ENCODE peak calls at places on chromosome 22, in five cellular contexts. One of them, this sample, is unnamed.

GRCh38 chr22:47367107-47367690 is 604.7 kb downstream of the TBC1D22A start:
- DNase-seq in ACHN: no peak
- DNase-seq in Caki2: no peak
- DNase-seq in RCC 7860: no peak
- DNase-seq in H9: peak
- DNase-seq in this sample: no peak

GRCh38 chr22:23289851-23290724 is 109.8 kb downstream of the BCR start:
- DNase-seq in ACHN: peak
- DNase-seq in Caki2: peak
- DNase-seq in RCC 7860: peak
- DNase-seq in H9: peak
- DNase-seq in this sample: no peak

GRCh38 chr22:43293661-43294392 is 49.3 kb downstream of the SCUBE1 start:
- DNase-seq in ACHN: no peak
- DNase-seq in Caki2: peak
- DNase-seq in RCC 7860: no peak
- DNase-seq in H9: no peak
- DNase-seq in this sample: no peak

GRCh38 chr22:31160328-31160978 is 471 bp downstream of the RNF185 start:
- DNase-seq in ACHN: peak
- DNase-seq in Caki2: peak
- DNase-seq in RCC 7860: no peak
- DNase-seq in H9: no peak
- DNase-seq in this sample: no peak

GRCh38 chr22:20523118-20523983 is 15.9 kb downstream of the MED15 start:
- DNase-seq in ACHN: no peak
- DNase-seq in Caki2: no peak
- DNase-seq in RCC 7860: peak
- DNase-seq in H9: no peak
- DNase-seq in this sample: no peak

GRCh38 chr22:37951305-37951704 is 2.1 kb downstream of the C22orf23 start:
- DNase-seq in ACHN: no peak
- DNase-seq in Caki2: no peak
- DNase-seq in RCC 7860: no peak
- DNase-seq in H9: peak
- DNase-seq in this sample: no peak

GRCh38 chr22:22883090-22883727 is 4.4 kb upstream of the IGLL5 start:
- DNase-seq in ACHN: no peak
- DNase-seq in Caki2: no peak
- DNase-seq in RCC 7860: no peak
- DNase-seq in H9: no peak
- DNase-seq in this sample: no peak

GRCh38 chr22:45235101-45235777 is 5.5 kb downstream of the KIAA0930 start:
- DNase-seq in ACHN: no peak
- DNase-seq in Caki2: no peak
- DNase-seq in RCC 7860: no peak
- DNase-seq in H9: no peak
- DNase-seq in this sample: no peak

GRCh38 chr22:48739348-48740085 is 1088.2 kb downstream of the BRD1 start:
- DNase-seq in ACHN: no peak
- DNase-seq in Caki2: no peak
- DNase-seq in RCC 7860: no peak
- DNase-seq in H9: no peak
- DNase-seq in this sample: no peak

GRCh38 chr22:41445171-41446056 is 1.2 kb downstream of the TOB2 start:
- DNase-seq in ACHN: peak
- DNase-seq in Caki2: peak
- DNase-seq in RCC 7860: peak
- DNase-seq in H9: peak
- DNase-seq in this sample: no peak

GRCh38 chr22:46070722-46071450 is 79.4 kb upstream of the PPARA start:
- DNase-seq in ACHN: peak
- DNase-seq in Caki2: peak
- DNase-seq in RCC 7860: peak
- DNase-seq in H9: peak
- DNase-seq in this sample: no peak

GRCh38 chr22:29037340-29037932 is 24.2 kb downstream of the C22orf31 start:
- DNase-seq in ACHN: no peak
- DNase-seq in Caki2: no peak
- DNase-seq in RCC 7860: no peak
- DNase-seq in H9: no peak
- DNase-seq in this sample: no peak

GRCh38 chr22:49951986-49952896 is 8.3 kb upstream of the PIM3 start:
- DNase-seq in ACHN: peak
- DNase-seq in Caki2: peak
- DNase-seq in RCC 7860: peak
- DNase-seq in H9: peak
- DNase-seq in this sample: no peak

GRCh38 chr22:45493286-45493771 is 9.4 kb upstream of the FBLN1 start:
- DNase-seq in ACHN: no peak
- DNase-seq in Caki2: no peak
- DNase-seq in RCC 7860: no peak
- DNase-seq in H9: no peak
- DNase-seq in this sample: no peak

GRCh38 chr22:29096736-29097669 is 24.2 kb downstream of the KREMEN1 start:
- DNase-seq in ACHN: no peak
- DNase-seq in Caki2: no peak
- DNase-seq in RCC 7860: no peak
- DNase-seq in H9: no peak
- DNase-seq in this sample: no peak

GRCh38 chr22:50713571-50714056 is 24.4 kb upstream of the ACR start:
- DNase-seq in ACHN: no peak
- DNase-seq in Caki2: no peak
- DNase-seq in RCC 7860: no peak
- DNase-seq in H9: no peak
- DNase-seq in this sample: no peak

GRCh38 chr22:39577361-39577760 is 6.8 kb downstream of the CACNA1I start:
- DNase-seq in ACHN: no peak
- DNase-seq in Caki2: no peak
- DNase-seq in RCC 7860: no peak
- DNase-seq in H9: no peak
- DNase-seq in this sample: no peak

GRCh38 chr22:37549704-37550059 is 10.6 kb upstream of the CDC42EP1 start:
- DNase-seq in ACHN: peak
- DNase-seq in Caki2: no peak
- DNase-seq in RCC 7860: peak
- DNase-seq in H9: no peak
- DNase-seq in this sample: no peak

GRCh38 chr22:41285441-41285819 is 557 bp downstream of the RANGAP1 start:
- DNase-seq in ACHN: peak
- DNase-seq in Caki2: peak
- DNase-seq in RCC 7860: peak
- DNase-seq in H9: peak
- DNase-seq in this sample: no peak

This sample was measured in iPS DF 6.9.